ENCODE peak calls at places on chromosomes 13 and 19, in ten cellular contexts. W, H, G, R, L, K, B, O, C and U are unnamed samples.

GRCh38 chr13:97430296-97430695 is 3.7 kb upstream of the RAP2A start:
- DNase-seq in W (no peak), H (no peak), G (no peak), R (peak; percentile 3), L (no peak), K (no peak), B (no peak), O (no peak), C (no peak), U (no peak)

GRCh38 chr13:68439821-68440220 is 1209.7 kb upstream of the PCDH9 start:
- DNase-seq in W (no peak), H (no peak), G (no peak), R (peak; percentile 8), L (no peak), K (no peak), B (no peak), O (no peak), C (no peak), U (no peak)

GRCh38 chr19:50517704-50518075 is 4.0 kb upstream of the ASPDH start:
- DNase-seq in W (no peak), H (no peak), G (no peak), R (no peak), L (no peak), K (no peak), B (no peak), O (no peak), C (no peak), U (no peak)

GRCh38 chr19:35488677-35489076 is 1.6 kb downstream of the KRTDAP start:
- DNase-seq in W (no peak), H (no peak), G (no peak), R (no peak), L (no peak), K (no peak), B (no peak), O (no peak), C (no peak), U (no peak)

GRCh38 chr13:52788011-52788410 is 48.4 kb upstream of the CNMD start:
- DNase-seq in W (no peak), H (no peak), G (no peak), R (no peak), L (no peak), K (no peak), B (no peak), O (no peak), C (no peak), U (no peak)

GRCh38 chr19:18262917-18263316 is 11.3 kb downstream of the IQCN start:
- DNase-seq in W (no peak), H (no peak), G (no peak), R (no peak), L (no peak), K (no peak), B (no peak), O (no peak), C (no peak), U (no peak)

GRCh38 chr13:27980280-27980998 is 8.1 kb downstream of the URAD start:
- DNase-seq in W (no peak), H (no peak), G (no peak), R (no peak), L (no peak), K (no peak), B (no peak), O (no peak), C (no peak), U (peak; percentile 45)

GRCh38 chr19:9570255-9570654 is 14.0 kb downstream of the ZNF121 start:
- DNase-seq in W (no peak), H (no peak), G (no peak), R (no peak), L (no peak), K (no peak), B (no peak), O (no peak), C (no peak), U (no peak)

GRCh38 chr13:75636339-75637095 is 387 bp downstream of the LMO7 start:
- DNase-seq in W (peak; percentile 60), H (no peak), G (peak; percentile 51), R (peak; percentile 61), L (no peak), K (peak; percentile 32), B (peak; percentile 35), O (peak; percentile 39), C (peak; percentile 22), U (peak; percentile 73)

GRCh38 chr13:27482996-27483395 is 32.6 kb upstream of the MTIF3 start:
- DNase-seq in W (no peak), H (no peak), G (no peak), R (no peak), L (no peak), K (no peak), B (no peak), O (no peak), C (no peak), U (no peak)

GRCh38 chr19:19202707-19203011 is 555 bp downstream of the NR2C2AP start:
- DNase-seq in W (no peak), H (no peak), G (no peak), R (no peak), L (no peak), K (no peak), B (no peak), O (no peak), C (no peak), U (no peak)

GRCh38 chr19:7509625-7510024 is 6.3 kb upstream of the ZNF358 start:
- DNase-seq in W (no peak), H (no peak), G (no peak), R (no peak), L (no peak), K (no peak), B (no peak), O (peak; percentile 33), C (no peak), U (no peak)

GRCh38 chr19:35509018-35509652 is 4.3 kb downstream of the DMKN start:
- DNase-seq in W (peak; percentile 25), H (no peak), G (no peak), R (peak; percentile 52), L (no peak), K (no peak), B (no peak), O (peak; percentile 23), C (no peak), U (no peak)

GRCh38 chr19:54937926-54938325 is 9.4 kb downstream of the NLRP7 start:
- DNase-seq in W (no peak), H (no peak), G (no peak), R (no peak), L (no peak), K (no peak), B (no peak), O (no peak), C (no peak), U (no peak)

GRCh38 chr19:54209058-54209747 is 8.5 kb downstream of the RPS9 start:
- DNase-seq in W (no peak), H (no peak), G (no peak), R (no peak), L (no peak), K (no peak), B (no peak), O (no peak), C (peak; percentile 75), U (peak; percentile 24)

GRCh38 chr19:18368504-18369222 is 17.3 kb upstream of the GDF15 start:
- DNase-seq in W (no peak), H (no peak), G (no peak), R (no peak), L (no peak), K (no peak), B (no peak), O (no peak), C (no peak), U (no peak)

GRCh38 chr19:15776264-15776663 is 11.2 kb upstream of the OR10H5 start:
- DNase-seq in W (no peak), H (no peak), G (no peak), R (no peak), L (no peak), K (no peak), B (no peak), O (no peak), C (no peak), U (no peak)

GRCh38 chr13:41548031-41548430 is 90.7 kb downstream of the RGCC start:
- DNase-seq in W (no peak), H (no peak), G (no peak), R (no peak), L (no peak), K (no peak), B (no peak), O (no peak), C (no peak), U (no peak)

GRCh38 chr13:51257187-51257586 is 35.0 kb downstream of the FAM124A start:
- DNase-seq in W (no peak), H (no peak), G (no peak), R (no peak), L (no peak), K (no peak), B (no peak), O (no peak), C (no peak), U (no peak)

GRCh38 chr19:3785938-3786824 is at the start of gene MATK:
- DNase-seq in W (peak; percentile 21), H (no peak), G (no peak), R (no peak), L (no peak), K (no peak), B (no peak), O (no peak), C (no peak), U (no peak)